ENCODE peak calls at places on chromosome 5, in four cellular contexts. Z is HL-60, C is GM12878, K is K562. M is an unnamed sample.

GRCh38 chr5:104177651-104178050 is 615.1 kb upstream of the NUDT12 start:
- DNase-seq in Z (no peak), C (no peak), K (no peak), M (no peak)

GRCh38 chr5:67301285-67301904 is 104.8 kb upstream of the CD180 start:
- DNase-seq in Z (no peak), C (no peak), K (no peak), M (no peak)

GRCh38 chr5:62489471-62489870 is 76.9 kb downstream of the IPO11 start:
- DNase-seq in Z (no peak), C (no peak), K (no peak), M (no peak)

GRCh38 chr5:150189728-150190502 is at the start of gene SLC6A7:
- DNase-seq in Z (no peak), C (no peak), K (no peak), M (no peak)

GRCh38 chr5:76326559-76327351 is 76.3 kb upstream of the IQGAP2 start:
- DNase-seq in Z (no peak), C (no peak), K (no peak), M (no peak)

GRCh38 chr5:177403194-177403825 is 2.8 kb upstream of the PFN3 start:
- DNase-seq in Z (peak; percentile 67), C (no peak), K (no peak), M (peak; percentile 72)

GRCh38 chr5:75034137-75034739 is 18.1 kb downstream of the GCNT4 start:
- DNase-seq in Z (no peak), C (no peak), K (no peak), M (no peak)

GRCh38 chr5:7801898-7802614 is 48.9 kb downstream of the CFAP90 start:
- DNase-seq in Z (no peak), C (no peak), K (no peak), M (no peak)

GRCh38 chr5:116951217-116951616 is 376.6 kb upstream of the SEMA6A start:
- DNase-seq in Z (no peak), C (no peak), K (no peak), M (no peak)

DNA sequence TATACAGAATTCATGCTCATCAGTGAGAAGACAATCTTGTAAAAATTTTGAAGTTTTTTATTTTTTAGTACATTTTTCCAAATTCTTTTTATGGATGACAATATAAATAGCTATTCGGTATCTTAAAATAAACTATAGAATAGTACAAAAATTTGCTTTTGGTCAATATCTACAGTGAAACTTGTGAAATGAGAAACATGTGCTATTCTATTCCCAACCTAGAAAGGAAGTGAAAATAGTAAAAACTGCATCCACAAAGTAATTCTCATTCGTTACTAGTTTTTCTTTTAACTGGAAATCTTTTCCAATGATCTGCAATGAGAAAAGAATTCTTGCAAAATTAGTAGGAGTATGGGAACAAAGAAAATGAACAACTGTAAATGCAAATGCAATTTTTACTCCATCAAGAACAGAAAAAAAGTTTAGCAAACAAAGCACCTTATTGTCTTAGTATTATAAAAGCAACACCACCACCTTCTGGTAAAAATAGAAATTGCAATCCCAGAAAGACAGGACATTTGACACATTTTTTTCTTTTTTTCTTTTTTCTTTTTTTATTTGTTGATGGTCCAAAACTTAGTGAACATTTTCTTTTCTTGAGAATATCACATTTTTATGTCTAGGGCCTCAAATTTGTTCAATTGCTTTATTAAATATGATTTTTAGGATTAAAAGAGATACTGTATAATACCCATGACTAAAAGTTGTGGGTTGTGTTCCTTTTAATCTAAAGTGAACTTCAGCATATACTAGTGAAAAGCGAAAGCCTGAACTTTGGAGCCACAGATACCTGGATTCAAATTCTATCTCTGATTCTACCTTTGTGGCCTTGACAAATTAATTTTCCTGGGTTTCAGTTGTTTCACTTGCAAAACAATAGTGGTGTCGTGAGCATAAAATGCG is 72.3 kb downstream of the SLCO4C1 start:
- DNase-seq in Z (peak; percentile 2), C (no peak), K (peak; percentile 8), M (no peak)
- TF ChIP-seq SPI1 in Z (no peak), C (no peak), K (no peak), M (no peak)

GRCh38 chr5:112742424-112742823 is 4.7 kb downstream of the APC start:
- DNase-seq in Z (no peak), C (no peak), K (no peak), M (no peak)
- TF ChIP-seq SPI1 in Z (no peak), C (no peak), K (no peak), M (no peak)

DNA sequence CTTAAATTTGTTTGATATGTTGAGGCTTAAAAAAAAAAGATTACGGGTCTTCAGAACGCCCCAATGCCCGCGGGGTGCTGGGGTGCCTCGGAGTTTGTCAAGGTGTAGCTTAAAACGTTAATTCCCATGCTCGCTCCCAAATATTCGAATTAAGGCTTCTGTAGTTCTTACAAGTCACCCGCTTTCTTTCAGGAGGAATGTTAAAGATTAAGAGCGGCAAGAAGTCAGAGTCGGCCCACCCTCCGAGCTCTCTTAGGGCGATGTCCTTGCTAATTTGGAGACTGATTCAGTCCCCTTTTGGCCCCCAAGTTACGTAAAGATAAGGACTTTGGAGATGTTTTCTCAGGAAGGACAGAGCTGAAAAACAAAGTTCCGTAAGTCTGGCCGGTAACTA is 791 bp upstream of the NPM1 start:
- DNase-seq in Z (no peak), C (no peak), K (no peak), M (no peak)
- TF ChIP-seq SPI1 in Z (no peak), C (no peak), K (no peak), M (no peak)

GRCh38 chr5:142861011-142861410 is 90.8 kb downstream of the ARHGAP26 start:
- DNase-seq in Z (no peak), C (no peak), K (no peak), M (no peak)
- TF ChIP-seq SPI1 in Z (no peak), C (no peak), K (no peak), M (no peak)

GRCh38 chr5:79093762-79094161 is 17.8 kb upstream of the BHMT start:
- DNase-seq in Z (no peak), C (no peak), K (no peak), M (no peak)
- TF ChIP-seq SPI1 in Z (no peak), C (no peak), K (no peak), M (no peak)

GRCh38 chr5:50738864-50739263 is 72.4 kb downstream of the PARP8 start:
- DNase-seq in Z (no peak), C (no peak), K (no peak), M (no peak)
- TF ChIP-seq SPI1 in Z (no peak), C (no peak), K (no peak), M (no peak)

DNA sequence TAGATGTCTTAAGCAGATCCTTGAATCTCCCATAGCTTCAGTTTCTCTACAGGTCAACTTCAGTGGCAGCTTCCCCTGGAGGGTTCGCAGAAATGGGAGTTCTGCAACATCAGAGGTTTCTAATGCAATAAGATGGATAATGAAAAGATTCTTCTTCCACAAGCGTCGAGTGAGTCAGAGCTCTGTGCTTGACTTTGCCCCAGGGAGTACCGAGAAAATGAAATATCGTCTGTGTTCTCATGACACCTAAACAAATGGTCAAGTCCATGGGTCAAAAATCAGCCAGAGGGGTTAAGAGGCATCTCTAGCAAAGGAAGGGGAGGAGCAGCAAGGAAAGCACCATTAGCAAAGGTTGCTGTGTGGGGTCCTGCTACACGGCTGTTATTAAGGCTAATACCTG is 3.2 kb upstream of the ADRA1B start:
- DNase-seq in Z (no peak), C (no peak), K (no peak), M (no peak)
- TF ChIP-seq SPI1 in Z (no peak), C (no peak), K (no peak), M (no peak)

GRCh38 chr5:12022444-12022843 is 118.2 kb upstream of the CTNND2 start:
- DNase-seq in Z (no peak), C (no peak), K (no peak), M (no peak)

GRCh38 chr5:12019306-12019705 is 115.1 kb upstream of the CTNND2 start:
- DNase-seq in Z (no peak), C (no peak), K (no peak), M (no peak)

GRCh38 chr5:12023614-12024241 is 119.5 kb upstream of the CTNND2 start:
- DNase-seq in Z (peak; percentile 6), C (peak; percentile 1), K (peak; percentile 14), M (no peak)
- TF ChIP-seq SPI1 in Z (no peak), C (no peak), K (no peak), M (no peak)

GRCh38 chr5:38648703-38649291 is 92.4 kb upstream of the LIFR start:
- DNase-seq in Z (no peak), C (no peak), K (no peak), M (no peak)

GRCh38 chr5:38642194-38642987 is 85.9 kb upstream of the LIFR start:
- DNase-seq in Z (no peak), C (no peak), K (no peak), M (no peak)

GRCh38 chr5:38650540-38651275 is 94.3 kb upstream of the LIFR start:
- DNase-seq in Z (no peak), C (no peak), K (no peak), M (no peak)

GRCh38 chr5:38641003-38641402 is 84.6 kb upstream of the LIFR start:
- DNase-seq in Z (no peak), C (no peak), K (no peak), M (no peak)

GRCh38 chr5:38645508-38645907 is 89.1 kb upstream of the LIFR start:
- DNase-seq in Z (no peak), C (no peak), K (no peak), M (no peak)
- TF ChIP-seq SPI1 in Z (no peak), C (no peak), K (no peak), M (no peak)